ENCODE peak calls at places on chromosomes 7 and 10, in five cellular contexts. N is HCT116, J is K562, P is HepG2, B is SK-N-SH. K is an unnamed sample.

GRCh38 chr10:14009315-14010082 is 321.2 kb downstream of the FRMD4A start:
- DNase-seq in N (no peak), J (no peak), P (no peak), B (peak; percentile 43), K (no peak)

GRCh38 chr7:87159538-87159937 is 7.3 kb downstream of the DMTF1 start:
- DNase-seq in N (no peak), J (no peak), P (no peak), B (no peak), K (no peak)

GRCh38 chr10:3635248-3635647 is 149.8 kb downstream of the KLF6 start:
- DNase-seq in N (no peak), J (no peak), P (no peak), B (no peak), K (no peak)

GRCh38 chr10:7374795-7375194 is 36.0 kb downstream of the SFMBT2 start:
- DNase-seq in N (no peak), J (no peak), P (no peak), B (no peak), K (no peak)

GRCh38 chr7:101466871-101467270 is 104.2 kb downstream of the COL26A1 start:
- DNase-seq in N (no peak), J (no peak), P (no peak), B (no peak), K (no peak)

GRCh38 chr10:28263136-28263857 is 39.6 kb downstream of the MPP7 start:
- DNase-seq in N (no peak), J (no peak), P (peak; percentile 46), B (no peak), K (no peak)

GRCh38 chr10:63670291-63670898 is 149.2 kb downstream of the REEP3 start:
- DNase-seq in N (no peak), J (no peak), P (no peak), B (no peak), K (peak; percentile 55)

GRCh38 chr7:28626629-28627262 is 214.4 kb downstream of the CREB5 start:
- DNase-seq in N (peak; percentile 40), J (peak; percentile 45), P (peak; percentile 25), B (peak; percentile 60), K (peak; percentile 54)

GRCh38 chr7:4882169-4882741 is 1.3 kb downstream of the RADIL start:
- DNase-seq in N (no peak), J (peak; percentile 60), P (no peak), B (peak; percentile 88), K (peak; percentile 66)

GRCh38 chr7:152202056-152202455 is 176.6 kb downstream of the GALNT11 start:
- DNase-seq in N (no peak), J (no peak), P (no peak), B (no peak), K (no peak)

GRCh38 chr10:23037561-23037960 is 57.8 kb upstream of the MSRB2 start:
- DNase-seq in N (no peak), J (peak; percentile 14), P (no peak), B (no peak), K (no peak)

GRCh38 chr10:122143238-122143841 is 127.8 kb upstream of the BTBD16 start:
- DNase-seq in N (no peak), J (no peak), P (no peak), B (no peak), K (no peak)

GRCh38 chr10:6173203-6173602 is 29.5 kb upstream of the PFKFB3 start:
- DNase-seq in N (no peak), J (peak; percentile 52), P (peak; percentile 45), B (no peak), K (no peak)

GRCh38 chr7:135168001-135168400 is 2.5 kb downstream of the CYREN start:
- DNase-seq in N (no peak), J (peak; percentile 71), P (no peak), B (no peak), K (no peak)

GRCh38 chr7:43513236-43513635 is 69.7 kb upstream of the STK17A start:
- DNase-seq in N (no peak), J (no peak), P (no peak), B (no peak), K (no peak)

GRCh38 chr10:52855546-52856325 is 83.2 kb upstream of the MBL2 start:
- DNase-seq in N (no peak), J (no peak), P (no peak), B (no peak), K (no peak)

GRCh38 chr7:85765698-85766298 is 578.9 kb upstream of the SEMA3D start:
- DNase-seq in N (no peak), J (no peak), P (peak; percentile 6), B (no peak), K (no peak)

GRCh38 chr10:100829103-100829870 is 83.5 kb upstream of the SLF2 start:
- DNase-seq in N (no peak), J (no peak), P (no peak), B (peak; percentile 72), K (no peak)

GRCh38 chr7:158657189-158657746 is 47.3 kb downstream of the NCAPG2 start:
- DNase-seq in N (no peak), J (no peak), P (no peak), B (no peak), K (no peak)

GRCh38 chr10:70404906-70405824 is 1.2 kb downstream of the EIF4EBP2 start:
- DNase-seq in N (no peak), J (peak; percentile 88), P (peak; percentile 83), B (peak; percentile 60), K (no peak)

GRCh38 chr7:94655884-94656657 is at the start of gene SGCE:
- DNase-seq in N (peak; percentile 26), J (peak; percentile 45), P (peak; percentile 65), B (peak; percentile 95), K (peak; percentile 80)

GRCh38 chr7:2036786-2037185 is 196.0 kb downstream of the MAD1L1 start:
- DNase-seq in N (no peak), J (no peak), P (no peak), B (peak; percentile 23), K (no peak)

GRCh38 chr7:121832347-121832746 is 40.6 kb upstream of the PTPRZ1 start:
- DNase-seq in N (no peak), J (no peak), P (no peak), B (no peak), K (no peak)

GRCh38 chr10:59190332-59190731 is 13.9 kb downstream of the PHYHIPL start:
- DNase-seq in N (no peak), J (no peak), P (no peak), B (no peak), K (no peak)

GRCh38 chr10:118290471-118290995 is 51.6 kb downstream of the FAM204A start:
- DNase-seq in N (no peak), J (no peak), P (no peak), B (no peak), K (no peak)

GRCh38 chr10:59839576-59839975 is 66.8 kb downstream of the CCDC6 start:
- DNase-seq in N (no peak), J (no peak), P (no peak), B (no peak), K (no peak)

GRCh38 chr7:117993377-117994003 is 120.2 kb upstream of the CTTNBP2 start:
- DNase-seq in N (peak; percentile 59), J (peak; percentile 60), P (peak; percentile 18), B (peak; percentile 42), K (peak; percentile 76)

GRCh38 chr10:67793313-67793712 is 44.7 kb downstream of the DNAJC12 start:
- DNase-seq in N (no peak), J (no peak), P (no peak), B (no peak), K (no peak)

GRCh38 chr10:110530131-110530831 is 32.6 kb downstream of the DUSP5 start:
- DNase-seq in N (peak; percentile 73), J (no peak), P (peak; percentile 16), B (peak; percentile 67), K (peak; percentile 40)

GRCh38 chr10:42939237-42939636 is 137.6 kb upstream of the RET start:
- DNase-seq in N (no peak), J (no peak), P (no peak), B (peak; percentile 71), K (no peak)

GRCh38 chr7:70360557-70360956 is 762.3 kb downstream of the AUTS2 start:
- DNase-seq in N (no peak), J (no peak), P (no peak), B (no peak), K (no peak)

GRCh38 chr7:81710751-81711150 is 59.1 kb downstream of the HGF start:
- DNase-seq in N (no peak), J (no peak), P (no peak), B (no peak), K (no peak)

GRCh38 chr7:28329616-28330373 is 82.5 kb upstream of the CREB5 start:
- DNase-seq in N (no peak), J (no peak), P (no peak), B (no peak), K (no peak)

GRCh38 chr7:29921404-29922010 is 68.1 kb downstream of the SCRN1 start:
- DNase-seq in N (peak; percentile 46), J (peak; percentile 79), P (peak; percentile 52), B (peak; percentile 81), K (peak; percentile 80)

GRCh38 chr7:50267525-50268041 is 36.9 kb upstream of the IKZF1 start:
- DNase-seq in N (no peak), J (no peak), P (no peak), B (no peak), K (no peak)

GRCh38 chr7:50266893-50267386 is 37.6 kb upstream of the IKZF1 start:
- DNase-seq in N (no peak), J (peak; percentile 67), P (no peak), B (no peak), K (no peak)

GRCh38 chr7:50268223-50268622 is 36.3 kb upstream of the IKZF1 start:
- DNase-seq in N (no peak), J (no peak), P (no peak), B (no peak), K (no peak)

GRCh38 chr7:50264908-50265307 is 39.6 kb upstream of the IKZF1 start:
- DNase-seq in N (no peak), J (no peak), P (no peak), B (no peak), K (no peak)

GRCh38 chr7:50265968-50266694 is 38.4 kb upstream of the IKZF1 start:
- DNase-seq in N (no peak), J (no peak), P (no peak), B (no peak), K (no peak)
- H3K4me3 ChIP-seq in N (no peak overlapping the region), J (no peak overlapping the region), P (no peak overlapping the region), B (no peak overlapping the region), K (no peak overlapping the region)

DNA sequence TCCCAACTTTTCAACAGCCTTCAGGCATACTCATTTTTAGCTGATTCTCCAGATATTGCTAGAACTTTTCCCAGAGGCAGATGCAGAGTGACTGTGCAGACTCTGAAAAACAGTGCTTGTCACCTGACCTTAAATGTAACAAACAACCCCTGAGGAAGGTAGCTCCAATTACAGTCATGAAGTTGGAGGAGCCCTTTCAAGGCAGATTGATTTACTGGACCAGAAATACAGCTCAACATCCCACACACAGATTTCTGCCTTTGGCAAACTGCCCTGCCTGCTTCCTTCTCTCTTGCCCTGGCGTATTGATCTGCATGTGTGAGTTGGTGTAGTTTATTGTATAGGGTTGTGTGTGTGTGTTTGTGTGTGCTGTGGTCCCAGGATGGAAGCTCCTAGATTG is 38.5 kb downstream of the PYROXD2 start:
- DNase-seq in N (no peak), J (no peak), P (no peak), B (no peak), K (no peak)
- TF ChIP-seq YY1 in N (no peak), J (no peak), P (no peak), B (no peak), K (no peak)

GRCh38 chr7:155787171-155787851 is 25.0 kb downstream of the SHH start:
- DNase-seq in N (no peak), J (no peak), P (no peak), B (peak; percentile 83), K (no peak)
- H3K4me3 ChIP-seq in N (no peak overlapping the region), J (no peak overlapping the region), P (peak overlapping the region; percentile 67), B (peak overlapping the region; percentile 41), K (peak overlapping the region; percentile 36)

GRCh38 chr10:116526219-116526618 is 19.5 kb upstream of the PNLIP start:
- DNase-seq in N (no peak), J (no peak), P (no peak), B (no peak), K (no peak)
- TF ChIP-seq YY1 in N (no peak), J (no peak), P (no peak), B (no peak), K (no peak)

K was measured in NT2/D1.